ENCODE peak calls at places on chromosomes 16 and 17, in seven cellular contexts. T is neural progenitor cell; D is tibial artery; W is mucosa of descending colon; Z is fibroblast of pulmonary artery; U is CD8-positive, alpha-beta T cell; O is AG10803. F is an unnamed sample.

GRCh38 chr17:82291582-82292250 is 18.2 kb upstream of the CSNK1D start:
- DNase-seq in Z (no peak), U (no peak), T (no peak), D (no peak), W (no peak), O (no peak), F (no peak)

GRCh38 chr17:78343433-78344201 is 16.3 kb downstream of the SOCS3 start:
- DNase-seq in T (no peak), W (peak), O (no peak), Z (no peak), U (peak), D (no peak), F (peak)

GRCh38 chr16:1093284-1094123 is 2.5 kb downstream of the C1QTNF8 start:
- DNase-seq in O (no peak), W (no peak), Z (peak), T (peak), U (no peak), D (no peak), F (no peak)

GRCh38 chr17:83054518-83055125 is 24.8 kb upstream of the METRNL start:
- DNase-seq in T (no peak), O (no peak), D (no peak), U (no peak), Z (no peak), W (no peak), F (no peak)

GRCh38 chr17:8163978-8164814 is 1.4 kb upstream of the VAMP2 start:
- DNase-seq in D (peak), T (no peak), O (peak), W (peak), U (peak), Z (peak), F (peak)

GRCh38 chr17:41654134-41654907 is 29.9 kb upstream of the KRT17 start:
- DNase-seq in U (no peak), D (no peak), T (no peak), W (peak), Z (no peak), O (no peak), F (peak)

GRCh38 chr17:231966-232807 is 50.7 kb upstream of the DOC2B start:
- DNase-seq in Z (no peak), W (peak), O (no peak), D (no peak), U (no peak), T (no peak), F (peak)

GRCh38 chr16:138049-138417 is 440 bp downstream of the NPRL3 start:
- DNase-seq in D (peak), T (peak), U (peak), W (peak), O (peak), Z (no peak), F (peak)

GRCh38 chr17:41733348-41734138 is 900 bp downstream of the HAP1 start:
- DNase-seq in O (no peak), W (no peak), Z (no peak), T (peak), U (no peak), D (no peak), F (peak)

GRCh38 chr17:66272699-66273390 is 29.6 kb upstream of the PRKCA start:
- DNase-seq in O (peak), U (no peak), D (no peak), T (no peak), W (no peak), Z (peak), F (no peak)

GRCh38 chr16:3375680-3376079 is 20.0 kb downstream of the OR2C1 start:
- DNase-seq in T (no peak), D (no peak), O (no peak), W (no peak), Z (no peak), U (no peak), F (no peak)

GRCh38 chr16:68432701-68433100 is 15.6 kb downstream of the SMPD3 start:
- DNase-seq in W (no peak), O (no peak), D (no peak), T (no peak), Z (no peak), U (no peak), F (no peak)

GRCh38 chr17:49450735-49451134 is 36.1 kb upstream of the PHB1 start:
- DNase-seq in Z (no peak), O (peak), T (no peak), U (no peak), W (no peak), D (no peak), F (no peak)

GRCh38 chr16:79628501-79628975 is 28.0 kb upstream of the MAF start:
- DNase-seq in Z (peak), D (no peak), T (no peak), W (no peak), O (no peak), U (peak), F (no peak)

GRCh38 chr16:22183335-22183734 is 21.0 kb downstream of the SDR42E2 start:
- DNase-seq in Z (no peak), T (no peak), D (no peak), O (no peak), W (no peak), U (no peak), F (no peak)

GRCh38 chr16:5523794-5524193 is 426.2 kb upstream of the EEF2KMT start:
- DNase-seq in T (peak), D (no peak), Z (no peak), O (no peak), W (no peak), U (no peak), F (no peak)

GRCh38 chr17:3761061-3761917 is 37.6 kb downstream of the HASPIN start:
- DNase-seq in U (no peak), W (no peak), D (no peak), Z (no peak), O (peak), T (no peak), F (no peak)

GRCh38 chr17:1126327-1126726 is 53.5 kb downstream of the ABR start:
- DNase-seq in O (no peak), W (no peak), Z (no peak), U (no peak), D (no peak), T (no peak), F (no peak)

GRCh38 chr17:82304826-82305726 is 12.3 kb downstream of the CD7 start:
- DNase-seq in Z (no peak), U (no peak), T (no peak), O (no peak), D (no peak), W (no peak), F (peak)

GRCh38 chr16:1984347-1985225 is 593 bp downstream of the GFER start:
- DNase-seq in U (no peak), D (no peak), O (no peak), W (no peak), T (peak), Z (no peak), F (no peak)

GRCh38 chr17:17495448-17496188 is 577 bp downstream of the RASD1 start:
- DNase-seq in W (peak), O (peak), Z (peak), T (peak), U (peak), D (peak), F (peak)

GRCh38 chr17:3765981-3766380 is 35.0 kb downstream of the ITGAE start:
- DNase-seq in O (no peak), D (no peak), Z (no peak), T (no peak), W (no peak), U (no peak), F (peak)

GRCh38 chr16:88381820-88382451 is 823 bp upstream of the ZNF469 start:
- DNase-seq in Z (no peak), D (no peak), W (peak), U (no peak), O (no peak), T (no peak), F (peak)

GRCh38 chr16:88385112-88385594 is 2.4 kb downstream of the ZNF469 start:
- DNase-seq in Z (no peak), T (no peak), W (no peak), D (no peak), O (no peak), U (no peak), F (no peak)

GRCh38 chr16:88384222-88385111 is 1.7 kb downstream of the ZNF469 start:
- DNase-seq in O (no peak), D (no peak), Z (no peak), T (no peak), W (no peak), U (no peak), F (peak)

GRCh38 chr16:88382491-88383400 is at the start of gene ZNF469:
- DNase-seq in Z (peak), U (no peak), W (peak), D (no peak), O (peak), T (peak), F (peak)

GRCh38 chr16:88383401-88384221 is 852 bp downstream of the ZNF469 start:
- DNase-seq in T (peak), Z (peak), D (no peak), W (peak), U (no peak), O (peak), F (peak)
- TF ChIP-seq CTCF in T (peak), Z (peak), D (peak), W (no peak), U (no peak), O (peak), F (peak)

DNA sequence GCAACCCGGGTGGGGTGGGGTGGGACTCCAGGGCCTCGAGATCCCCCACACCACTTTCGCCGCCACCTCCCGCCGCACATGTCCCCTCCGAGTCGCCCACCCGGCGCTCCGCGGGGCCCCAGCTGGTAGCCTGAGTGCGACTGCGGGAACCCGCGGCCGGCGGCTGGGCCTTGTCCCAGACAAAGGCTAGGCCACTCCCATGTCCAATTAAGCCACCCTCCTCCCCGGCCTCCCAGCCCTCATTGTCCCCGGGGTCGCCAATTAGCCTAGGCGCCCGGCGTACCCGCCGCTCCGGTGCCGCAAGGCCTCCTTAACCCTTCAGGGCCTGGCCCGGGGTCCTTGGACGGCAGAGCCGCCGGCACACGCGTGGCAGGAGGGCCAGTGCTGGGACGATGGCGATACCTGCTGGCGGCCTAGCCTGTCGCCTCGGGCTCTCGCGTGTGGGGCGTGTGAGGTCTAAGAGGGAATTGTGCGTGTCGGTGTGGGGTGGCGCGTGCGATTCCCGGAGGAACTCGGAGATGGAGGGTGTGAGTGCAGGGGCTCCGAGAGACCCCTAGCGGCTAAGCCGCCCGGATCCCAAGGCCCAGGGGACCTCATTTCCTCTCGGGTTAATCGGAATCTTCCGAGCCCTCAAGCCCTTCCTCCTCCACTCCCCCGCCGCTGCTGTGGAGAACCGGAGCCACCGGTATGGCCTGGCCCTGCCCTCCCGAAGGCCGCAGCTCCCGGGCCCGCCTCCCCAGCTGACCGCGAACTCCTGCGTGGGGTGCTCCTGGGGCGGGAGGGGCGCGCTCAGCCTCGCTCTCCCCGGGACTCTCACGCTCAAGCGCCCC is 11.7 kb downstream of the TBX2 start:
- DNase-seq in W (peak), T (peak), Z (no peak), U (peak), D (peak), O (peak), F (peak)
- H3K4me3 ChIP-seq in W (peak), T (peak), Z (peak), U (peak), D (peak), O (peak), F (peak)

DNA sequence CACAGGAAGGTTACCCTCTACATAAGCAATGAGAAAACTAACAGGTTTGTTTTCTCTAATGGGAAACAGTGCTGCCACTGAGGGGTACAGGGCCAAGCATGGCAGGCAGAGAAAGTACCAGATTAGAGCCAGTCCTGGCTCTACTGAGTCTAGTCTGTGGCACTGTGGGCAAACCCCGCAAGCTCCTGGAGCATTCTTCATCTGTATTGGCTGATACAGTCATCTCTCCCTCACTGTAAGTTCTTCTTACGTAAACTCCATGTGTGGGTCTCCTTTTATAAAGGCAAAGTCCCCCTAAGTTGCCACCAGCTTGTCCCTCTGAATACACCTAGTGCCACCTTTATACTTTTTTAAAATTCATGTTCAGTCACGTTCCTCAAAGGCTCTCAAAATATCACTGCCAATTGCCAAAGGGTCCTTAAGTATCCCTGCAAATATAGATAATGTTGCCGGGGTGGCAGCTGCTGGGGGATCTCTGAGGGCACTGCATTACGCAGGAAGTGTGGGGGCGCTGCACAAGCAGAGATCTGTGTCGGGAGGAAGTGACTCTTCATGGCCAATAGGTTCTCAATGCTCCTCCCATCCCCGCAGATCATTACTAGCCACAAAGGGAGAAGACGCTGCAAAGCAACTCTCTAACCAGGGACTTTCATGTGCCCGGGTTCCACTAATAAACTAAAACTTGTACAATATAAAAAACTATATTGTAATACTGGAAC is 18.8 kb downstream of the XPO6 start:
- DNase-seq in O (no peak), D (no peak), U (peak), T (no peak), Z (no peak), W (peak), F (no peak)
- TF ChIP-seq CTCF in O (no peak), D (no peak), U (peak), T (no peak), Z (no peak), W (no peak), F (no peak)

DNA sequence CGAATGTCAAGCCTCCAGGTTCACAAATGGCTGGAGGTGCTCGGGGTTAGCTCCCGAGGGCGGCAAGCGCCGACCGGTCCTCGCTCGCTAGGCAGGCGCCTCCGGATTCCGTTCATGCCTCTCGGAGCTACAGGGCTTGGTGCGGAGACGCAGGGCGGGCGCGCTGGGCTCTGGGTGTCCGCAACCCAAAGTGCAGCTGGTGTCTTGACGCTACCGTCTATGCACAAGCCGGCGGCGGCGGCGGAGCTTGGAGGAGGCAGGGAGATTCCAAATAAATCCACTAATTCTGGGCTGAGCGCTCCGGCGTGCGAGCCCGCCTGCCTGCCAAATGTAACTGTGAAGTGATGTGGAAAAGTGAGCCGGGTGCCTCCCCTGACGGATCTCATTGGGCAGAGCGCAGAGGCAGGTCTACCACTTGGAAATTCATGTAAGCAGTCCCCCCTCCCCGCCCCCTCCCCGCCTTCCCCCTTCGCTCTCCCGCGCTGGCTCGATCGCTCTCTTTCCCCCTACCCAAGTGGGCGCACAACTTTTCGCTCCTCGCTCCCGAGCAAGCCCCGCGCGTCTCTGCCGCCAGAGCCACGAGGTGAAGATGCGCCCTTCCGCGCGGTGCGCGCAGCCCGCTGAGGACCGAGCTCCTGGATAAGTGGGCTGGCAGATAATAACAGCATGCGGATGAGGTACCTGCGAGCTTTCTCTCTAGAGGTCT is at the start of gene CDH8:
- DNase-seq in W (no peak), T (peak), O (peak), Z (no peak), U (no peak), D (no peak), F (no peak)
- H3K4me3 ChIP-seq in W (no peak), T (peak), O (peak), Z (no peak), U (no peak), D (peak), F (no peak)

DNA sequence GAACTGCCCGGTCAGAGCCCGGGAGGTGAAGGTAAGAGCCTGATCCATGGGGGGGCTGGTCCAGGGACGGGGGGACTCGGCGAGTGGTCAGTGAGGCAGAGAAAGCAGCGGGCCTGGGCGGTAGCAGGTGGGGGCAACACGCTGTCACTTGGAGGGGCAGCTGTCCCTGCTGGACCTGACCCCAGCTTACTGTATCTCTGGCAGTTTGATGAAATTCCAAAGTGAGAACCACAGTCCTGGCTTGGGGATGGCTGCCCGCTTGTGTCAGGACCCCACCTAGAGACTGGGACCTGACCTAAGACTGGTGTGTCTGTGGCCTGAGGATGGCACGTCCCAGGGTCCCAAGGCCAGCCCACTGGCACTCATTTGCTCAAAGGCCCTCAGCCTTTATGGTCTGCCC is 35.1 kb upstream of the KSR1 start:
- DNase-seq in Z (no peak), W (no peak), T (no peak), U (no peak), O (no peak), D (no peak), F (no peak)
- TF ChIP-seq CTCF in Z (no peak), W (no peak), T (no peak), U (no peak), O (no peak), D (no peak), F (no peak)

GRCh38 chr16:27401768-27402568 is at the start of gene IL21R:
- DNase-seq in U (peak), O (peak), T (peak), W (peak), D (peak), Z (peak), F (peak)
- H3K4me3 ChIP-seq in U (peak), O (no peak), T (no peak), W (no peak), D (no peak), Z (no peak), F (peak)

GRCh38 chr16:23351360-23351759 is 49.3 kb downstream of the SCNN1B start:
- DNase-seq in T (no peak), U (no peak), Z (no peak), W (no peak), D (no peak), O (no peak), F (no peak)

GRCh38 chr16:23345237-23345636 is 43.1 kb downstream of the SCNN1B start:
- DNase-seq in U (no peak), Z (no peak), O (no peak), D (no peak), T (no peak), W (no peak), F (no peak)

GRCh38 chr16:23343643-23344612 is 41.8 kb downstream of the SCNN1B start:
- DNase-seq in W (no peak), D (no peak), U (no peak), T (no peak), O (no peak), Z (no peak), F (no peak)

GRCh38 chr16:23353440-23353839 is 51.3 kb downstream of the SCNN1B start:
- DNase-seq in W (no peak), D (no peak), O (no peak), T (no peak), U (no peak), Z (no peak), F (no peak)

GRCh38 chr16:23348579-23349469 is 46.7 kb downstream of the SCNN1B start:
- DNase-seq in T (peak), Z (no peak), D (no peak), U (no peak), O (no peak), W (no peak), F (no peak)
- TF ChIP-seq CTCF in T (peak), Z (peak), D (no peak), U (no peak), O (peak), W (no peak), F (no peak)

DNA sequence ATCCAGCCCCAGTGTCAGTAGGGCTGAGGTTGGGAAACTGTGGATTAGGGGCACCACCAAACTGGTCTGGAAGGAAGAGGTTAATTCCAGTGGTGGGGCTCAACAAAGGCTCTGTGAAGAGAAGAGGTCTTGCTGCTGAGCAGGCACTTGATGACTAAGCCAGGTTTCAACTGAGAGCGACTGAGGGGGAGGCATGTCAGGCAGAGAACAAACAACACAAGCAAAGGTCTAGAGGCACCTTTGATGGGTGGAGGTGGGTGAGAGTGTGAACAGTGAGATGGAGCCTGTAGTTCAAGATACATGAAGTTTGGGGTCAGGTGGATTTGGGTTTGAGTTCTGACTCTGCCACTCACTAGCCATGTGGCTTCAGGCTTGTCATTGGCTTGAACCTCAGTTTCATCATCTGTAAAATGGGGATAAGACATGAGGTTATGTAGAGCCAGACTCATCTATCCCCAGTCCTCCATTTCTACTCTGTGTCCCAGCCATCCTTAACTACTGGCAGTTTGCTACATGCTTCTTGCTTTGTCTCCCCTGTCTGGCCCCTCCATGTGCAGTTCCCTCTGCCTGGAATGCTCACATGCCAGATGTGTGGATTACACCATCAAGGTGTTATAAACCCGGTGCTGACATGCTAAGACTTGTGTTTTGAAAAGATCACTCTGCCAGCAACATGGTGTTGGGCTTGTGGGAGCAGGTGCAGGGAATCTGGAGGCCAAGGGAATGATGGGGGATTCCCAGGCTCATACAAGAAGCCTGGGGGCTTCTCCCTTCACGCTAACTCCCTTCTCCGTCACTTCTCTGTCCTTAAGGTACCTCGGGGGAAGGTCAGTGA is 3.0 kb upstream of the RMI2 start:
- DNase-seq in Z (no peak), D (no peak), T (no peak), O (no peak), W (peak), U (no peak), F (no peak)
- H3K4me3 ChIP-seq in Z (no peak), D (no peak), T (no peak), O (no peak), W (no peak), U (no peak), F (no peak)

GRCh38 chr16:85520853-85521736 is 92.0 kb upstream of the GSE1 start:
- DNase-seq in D (no peak), T (no peak), W (peak), Z (no peak), U (no peak), O (no peak), F (peak)
- TF ChIP-seq CTCF in D (no peak), T (no peak), W (no peak), Z (no peak), U (no peak), O (no peak), F (no peak)

F was measured in left lung.